ENCODE peak calls at places on chromosomes 5 and 9, in five cellular contexts. Q is H9, D is mesenchymal stem cell, W is trophoblast cell, I is H1. S is an unnamed sample.

GRCh38 chr5:73946278-73946677 is 320.3 kb downstream of the ARHGEF28 start:
- DNase-seq in Q (no peak), D (no peak), W (no peak), I (no peak), S (no peak)

GRCh38 chr9:33820231-33820745 is 3.3 kb downstream of the UBE2R2 start:
- DNase-seq in Q (no peak), D (no peak), W (no peak), I (no peak), S (no peak)

GRCh38 chr5:178199581-178200434 is 4.5 kb upstream of the HNRNPAB start:
- DNase-seq in Q (no peak), D (no peak), W (no peak), I (no peak), S (no peak)

GRCh38 chr5:122163151-122164069 is 34.1 kb downstream of the ZNF474 start:
- DNase-seq in Q (no peak), D (peak; percentile 91), W (peak; percentile 72), I (no peak), S (no peak)

GRCh38 chr9:73199886-73200285 is 48.2 kb downstream of the ANXA1 start:
- DNase-seq in Q (peak; percentile 59), D (no peak), W (no peak), I (no peak), S (no peak)

GRCh38 chr5:132677191-132677590 is 3.4 kb downstream of the IL4 start:
- DNase-seq in Q (peak; percentile 59), D (peak; percentile 96), W (peak; percentile 93), I (no peak), S (no peak)

GRCh38 chr9:138115506-138115905 is 237.9 kb downstream of the CACNA1B start:
- DNase-seq in Q (peak; percentile 12), D (no peak), W (no peak), I (no peak), S (no peak)

GRCh38 chr9:137514691-137515337 is 35.4 kb downstream of the PNPLA7 start:
- DNase-seq in Q (no peak), D (no peak), W (no peak), I (no peak), S (no peak)

GRCh38 chr5:149049371-149049781 is 13.5 kb downstream of the SH3TC2 start:
- DNase-seq in Q (no peak), D (peak; percentile 34), W (no peak), I (no peak), S (no peak)

GRCh38 chr5:124963236-124963929 is 216.9 kb upstream of the ZNF608 start:
- DNase-seq in Q (peak; percentile 55), D (peak; percentile 93), W (peak; percentile 97), I (no peak), S (no peak)

GRCh38 chr9:134291452-134291881 is 34.8 kb upstream of the RXRA start:
- DNase-seq in Q (no peak), D (no peak), W (no peak), I (no peak), S (no peak)

GRCh38 chr9:15144567-15145174 is 162.3 kb downstream of the TTC39B start:
- DNase-seq in Q (no peak), D (no peak), W (no peak), I (no peak), S (no peak)

GRCh38 chr9:110148384-110148783 is 59.6 kb downstream of the C9orf152 start:
- DNase-seq in Q (no peak), D (peak; percentile 61), W (peak; percentile 17), I (no peak), S (no peak)

GRCh38 chr5:32410630-32411029 is 33.9 kb downstream of the ZFR start:
- DNase-seq in Q (no peak), D (no peak), W (no peak), I (no peak), S (no peak)

GRCh38 chr9:115845648-115846312 is 307.8 kb upstream of the PAPPA start:
- DNase-seq in Q (peak; percentile 31), D (peak; percentile 97), W (peak; percentile 95), I (no peak), S (no peak)

GRCh38 chr9:129728744-129729143 is 24.1 kb downstream of the PTGES start:
- DNase-seq in Q (no peak), D (no peak), W (no peak), I (no peak), S (no peak)

GRCh38 chr9:37730840-37731239 is 22.8 kb upstream of the TRMT10B start:
- DNase-seq in Q (no peak), D (no peak), W (no peak), I (no peak), S (no peak)

GRCh38 chr9:81685763-81686613 is 3.4 kb downstream of the TLE1 start:
- DNase-seq in Q (no peak), D (peak; percentile 48), W (peak; percentile 73), I (no peak), S (no peak)

GRCh38 chr5:96669919-96670318 is 7.7 kb downstream of the CAST start:
- DNase-seq in Q (no peak), D (no peak), W (no peak), I (no peak), S (no peak)

GRCh38 chr5:167816354-167816753 is 475.1 kb upstream of the WWC1 start:
- DNase-seq in Q (no peak), D (peak; percentile 38), W (no peak), I (no peak), S (no peak)

GRCh38 chr9:35972093-35972492 is 14.1 kb upstream of the OR2S2 start:
- DNase-seq in Q (peak; percentile 74), D (peak; percentile 14), W (no peak), I (no peak), S (no peak)

GRCh38 chr5:76849767-76850291 is at the start of gene S100Z:
- DNase-seq in Q (no peak), D (no peak), W (peak; percentile 40), I (no peak), S (no peak)

GRCh38 chr9:135583686-135584011 is 22.1 kb downstream of the PAEP start:
- DNase-seq in Q (no peak), D (no peak), W (no peak), I (no peak), S (no peak)

GRCh38 chr9:129962889-129963703 is 79.9 kb downstream of the FNBP1 start:
- DNase-seq in Q (peak; percentile 59), D (peak; percentile 80), W (no peak), I (no peak), S (no peak)

GRCh38 chr9:117258201-117258866 is 156.5 kb downstream of the ASTN2 start:
- DNase-seq in Q (no peak), D (no peak), W (no peak), I (no peak), S (no peak)

GRCh38 chr5:89313044-89313443 is 430.1 kb upstream of the MEF2C start:
- DNase-seq in Q (no peak), D (peak; percentile 80), W (no peak), I (no peak), S (no peak)

GRCh38 chr5:57171818-57172465 is 1.9 kb upstream of the GPBP1 start:
- DNase-seq in Q (no peak), D (peak; percentile 59), W (no peak), I (no peak), S (no peak)

GRCh38 chr9:13817754-13818278 is 496.1 kb downstream of the NFIB start:
- DNase-seq in Q (no peak), D (peak; percentile 3), W (peak; percentile 5), I (no peak), S (no peak)

GRCh38 chr9:113887436-113887835 is 11.3 kb downstream of the ZNF618 start:
- DNase-seq in Q (no peak), D (no peak), W (no peak), I (no peak), S (no peak)

GRCh38 chr5:111777382-111777781 is 20.4 kb upstream of the NREP start:
- DNase-seq in Q (no peak), D (no peak), W (no peak), I (no peak), S (no peak)

GRCh38 chr9:105608685-105609598 is 51.0 kb downstream of the FKTN start:
- DNase-seq in Q (no peak), D (peak; percentile 63), W (peak; percentile 76), I (no peak), S (peak; percentile 31)

GRCh38 chr9:136009516-136009915 is 48.3 kb upstream of the UBAC1 start:
- DNase-seq in Q (no peak), D (no peak), W (no peak), I (no peak), S (no peak)

GRCh38 chr9:137217276-137218211 is 4.5 kb downstream of the RNF208 start:
- DNase-seq in Q (peak; percentile 89), D (peak; percentile 63), W (peak; percentile 77), I (peak; percentile 56), S (no peak)

GRCh38 chr9:3386753-3387152 is 139.0 kb downstream of the RFX3 start:
- DNase-seq in Q (no peak), D (no peak), W (no peak), I (no peak), S (no peak)

GRCh38 chr5:103499236-103499635 is 63.4 kb downstream of the NUDT12 start:
- DNase-seq in Q (peak; percentile 30), D (no peak), W (no peak), I (no peak), S (no peak)

DNA sequence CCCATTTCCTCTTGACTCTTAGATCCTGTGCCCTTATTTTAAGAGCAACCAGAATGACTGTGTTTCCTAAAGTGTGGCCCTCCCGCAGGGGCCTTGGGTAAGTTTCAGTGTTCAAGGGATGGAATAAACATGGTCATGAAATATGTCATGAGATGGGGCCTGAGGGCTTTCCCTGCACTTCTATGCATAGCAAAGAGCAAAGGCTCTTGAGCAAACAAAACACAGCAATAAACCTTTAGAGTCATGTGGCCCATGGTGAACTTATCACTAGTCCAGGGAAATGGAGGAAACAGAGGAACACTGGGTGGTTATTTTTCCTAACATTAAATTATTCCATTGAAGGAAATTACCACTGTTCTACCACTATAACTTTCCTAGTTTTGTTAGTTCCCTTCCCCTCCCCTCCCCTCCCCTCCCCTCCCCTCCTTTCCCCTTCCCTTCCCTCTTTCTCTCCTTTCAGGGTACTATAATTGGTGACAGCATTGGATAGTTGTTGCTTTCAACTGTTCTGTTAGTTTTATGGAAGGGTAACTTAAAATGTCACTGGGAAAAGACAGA is 72.4 kb downstream of the CTSL start:
- DNase-seq in Q (no peak), D (peak; percentile 24), W (peak; percentile 35), I (no peak), S (no peak)
- H2AK5ac ChIP-seq in Q (no peak overlapping the region), D (no peak overlapping the region), W (no peak overlapping the region), I (no peak overlapping the region), S (no peak overlapping the region)

GRCh38 chr5:14946813-14947640 is 75.4 kb upstream of the ANKH start:
- DNase-seq in Q (no peak), D (peak; percentile 13), W (peak; percentile 70), I (no peak), S (no peak)
- H2BK12ac ChIP-seq in Q (no peak overlapping the region), D (no peak overlapping the region), W (peak overlapping the region; percentile 62), I (peak overlapping the region; percentile 18), S (no peak overlapping the region)

GRCh38 chr5:151742870-151743294 is 15.5 kb downstream of the ATOX1 start:
- DNase-seq in Q (peak; percentile 67), D (peak; percentile 84), W (peak; percentile 74), I (no peak), S (peak; percentile 49)
- H2AK5ac ChIP-seq in Q (no peak overlapping the region), D (peak overlapping the region; percentile 98), W (no peak overlapping the region), I (no peak overlapping the region), S (no peak overlapping the region)

GRCh38 chr5:75130818-75131349 is 78.5 kb upstream of the GCNT4 start:
- DNase-seq in Q (no peak), D (no peak), W (no peak), I (no peak), S (no peak)
- H2BK12ac ChIP-seq in Q (no peak overlapping the region), D (no peak overlapping the region), W (no peak overlapping the region), I (no peak overlapping the region), S (no peak overlapping the region)

S was measured in neuronal stem cell.